ENCODE peak calls at places on chromosomes 5 and 9, in seven cellular contexts. U is H54; L is AG08395; R is psoas muscle; I is stimulated activated CD4-positive, alpha-beta T cell treated with anti-CD3 and anti-CD28 coated beads, Interleukin-1b, Interleukin-23, amount 100 ng/mL, for 4 hours; S is KBM-7; N is GM12892. K is an unnamed sample.

GRCh38 chr9:104232781-104233341 is 138.8 kb downstream of the SMC2 start:
- DNase-seq in U (peak), L (peak), R (no peak), I (no peak), S (no peak), N (no peak), K (no peak)

GRCh38 chr9:113593682-113594281 is 130.3 kb downstream of the RGS3 start:
- DNase-seq in U (peak), L (peak), R (peak), I (no peak), S (peak), N (no peak), K (peak)

GRCh38 chr5:141874262-141874964 is 3.8 kb downstream of the PCDH1 start:
- DNase-seq in U (no peak), L (no peak), R (no peak), I (no peak), S (no peak), N (peak), K (no peak)

GRCh38 chr9:27194401-27195091 is 85.5 kb downstream of the TEK start:
- DNase-seq in U (peak), L (peak), R (no peak), I (no peak), S (peak), N (no peak), K (no peak)

GRCh38 chr5:73786043-73786831 is 160.2 kb downstream of the ARHGEF28 start:
- DNase-seq in U (no peak), L (no peak), R (no peak), I (no peak), S (no peak), N (no peak), K (no peak)

GRCh38 chr9:90979614-90980013 is 178.0 kb downstream of the SYK start:
- DNase-seq in U (no peak), L (no peak), R (no peak), I (no peak), S (no peak), N (no peak), K (no peak)

GRCh38 chr5:411728-412127 is 31.2 kb upstream of the EXOC3 start:
- DNase-seq in U (no peak), L (no peak), R (peak), I (no peak), S (no peak), N (no peak), K (no peak)

GRCh38 chr9:61666310-61666709 is 476.5 kb downstream of the SPATA31A7 start:
- DNase-seq in U (no peak), L (no peak), R (no peak), I (no peak), S (no peak), N (no peak), K (no peak)

GRCh38 chr5:116778015-116778414 is 203.4 kb upstream of the SEMA6A start:
- DNase-seq in U (no peak), L (no peak), R (no peak), I (no peak), S (no peak), N (no peak), K (no peak)

K was measured in GM19239.